ENCODE peak calls at places on chromosomes 13 and 19, in seven cellular contexts. U is immature natural killer cell, V is AG04450, O is BJ, S is NCI-H524, I is H9, X is AG04449. H is an unnamed sample.

GRCh38 chr13:41231786-41232185 is 31.6 kb downstream of the MTRF1 start:
- DNase-seq in U (peak), V (no peak), O (no peak), S (no peak), I (no peak), X (no peak), H (no peak)

GRCh38 chr13:30388401-30389283 is 33.7 kb upstream of the UBE2L5 start:
- DNase-seq in U (no peak), V (peak), O (no peak), S (no peak), I (no peak), X (no peak), H (no peak)

GRCh38 chr19:14519245-14519859 is 1.2 kb upstream of the DNAJB1 start:
- DNase-seq in U (no peak), V (no peak), O (no peak), S (no peak), I (no peak), X (no peak), H (no peak)

GRCh38 chr19:38394488-38394887 is 6.0 kb downstream of the SPRED3 start:
- DNase-seq in U (no peak), V (no peak), O (no peak), S (no peak), I (peak), X (no peak), H (no peak)

GRCh38 chr13:83943530-83944279 is 61.4 kb upstream of the SLITRK1 start:
- DNase-seq in U (no peak), V (no peak), O (no peak), S (no peak), I (no peak), X (no peak), H (peak)

GRCh38 chr13:104750377-104750776 is 1684.2 kb upstream of the SLC10A2 start:
- DNase-seq in U (no peak), V (no peak), O (no peak), S (no peak), I (no peak), X (no peak), H (no peak)

GRCh38 chr13:20428666-20429644 is 96.7 kb downstream of the CRYL1 start:
- DNase-seq in U (no peak), V (no peak), O (no peak), S (no peak), I (no peak), X (no peak), H (no peak)

GRCh38 chr19:8445488-8446001 is 770 bp downstream of the HNRNPM start:
- DNase-seq in U (peak), V (no peak), O (no peak), S (peak), I (no peak), X (no peak), H (no peak)

GRCh38 chr19:49133621-49134454 is 14.5 kb downstream of the PPFIA3 start:
- DNase-seq in U (peak), V (no peak), O (peak), S (no peak), I (peak), X (no peak), H (no peak)

GRCh38 chr13:99969934-99970760 is 1.4 kb downstream of the ZIC5 start:
- DNase-seq in U (peak), V (no peak), O (no peak), S (no peak), I (peak), X (no peak), H (no peak)

GRCh38 chr13:31090921-31091624 is 70.6 kb downstream of the HSPH1 start:
- DNase-seq in U (no peak), V (no peak), O (no peak), S (no peak), I (no peak), X (no peak), H (no peak)

GRCh38 chr13:56988543-56988942 is 152.2 kb upstream of the PRR20A start:
- DNase-seq in U (no peak), V (no peak), O (no peak), S (no peak), I (no peak), X (no peak), H (no peak)

GRCh38 chr19:5484398-5485285 is 29.4 kb downstream of the ZNRF4 start:
- DNase-seq in U (no peak), V (peak), O (no peak), S (no peak), I (no peak), X (no peak), H (no peak)

GRCh38 chr13:44622259-44622658 is 46.1 kb upstream of the TSC22D1 start:
- DNase-seq in U (no peak), V (no peak), O (no peak), S (no peak), I (no peak), X (no peak), H (no peak)

GRCh38 chr19:35112995-35113693 is 2.5 kb upstream of the FXYD3 start:
- DNase-seq in U (no peak), V (no peak), O (no peak), S (no peak), I (no peak), X (no peak), H (no peak)

GRCh38 chr19:57192064-57192395 is 730 bp downstream of the ZNF264 start:
- DNase-seq in U (no peak), V (no peak), O (no peak), S (no peak), I (no peak), X (no peak), H (no peak)

GRCh38 chr19:1989513-1990229 is 25.8 kb downstream of the BTBD2 start:
- DNase-seq in U (no peak), V (no peak), O (no peak), S (no peak), I (peak), X (no peak), H (no peak)

GRCh38 chr13:33676045-33676699 is 141.8 kb upstream of the RFC3 start:
- DNase-seq in U (no peak), V (no peak), O (no peak), S (no peak), I (no peak), X (no peak), H (peak)

GRCh38 chr13:110820311-110820710 is 94.6 kb downstream of the ANKRD10 start:
- DNase-seq in U (no peak), V (no peak), O (no peak), S (no peak), I (no peak), X (no peak), H (no peak)

GRCh38 chr13:33483471-33483870 is 197.9 kb upstream of the STARD13 start:
- DNase-seq in U (no peak), V (no peak), O (no peak), S (no peak), I (no peak), X (no peak), H (no peak)

GRCh38 chr13:75250526-75251183 is 231.3 kb downstream of the TBC1D4 start:
- DNase-seq in U (no peak), V (peak), O (no peak), S (no peak), I (no peak), X (peak), H (no peak)

GRCh38 chr13:43516401-43516826 is 270.4 kb downstream of the ENOX1 start:
- DNase-seq in U (no peak), V (peak), O (peak), S (peak), I (no peak), X (peak), H (no peak)

GRCh38 chr13:110499621-110500281 is 61.8 kb downstream of the RAB20 start:
- DNase-seq in U (no peak), V (no peak), O (peak), S (peak), I (no peak), X (peak), H (no peak)

GRCh38 chr19:6044056-6044805 is 66.1 kb downstream of the RFX2 start:
- DNase-seq in U (no peak), V (no peak), O (no peak), S (no peak), I (no peak), X (no peak), H (no peak)

GRCh38 chr13:113220141-113220598 is 10.8 kb downstream of the CUL4A start:
- DNase-seq in U (no peak), V (no peak), O (no peak), S (no peak), I (no peak), X (no peak), H (no peak)

GRCh38 chr13:113553541-113554332 is 30.8 kb upstream of the TFDP1 start:
- DNase-seq in U (no peak), V (no peak), O (no peak), S (no peak), I (no peak), X (no peak), H (no peak)

GRCh38 chr13:99922631-99923404 is 48.7 kb downstream of the ZIC5 start:
- DNase-seq in U (no peak), V (no peak), O (no peak), S (no peak), I (no peak), X (no peak), H (no peak)

GRCh38 chr19:1101337-1101698 is 2.5 kb upstream of the GPX4 start:
- DNase-seq in U (peak), V (no peak), O (no peak), S (no peak), I (no peak), X (no peak), H (peak)

GRCh38 chr13:77533875-77534788 is 1.4 kb upstream of the SCEL start:
- DNase-seq in U (no peak), V (no peak), O (no peak), S (no peak), I (no peak), X (no peak), H (no peak)

GRCh38 chr19:54937926-54938325 is 9.4 kb downstream of the NLRP7 start:
- DNase-seq in U (no peak), V (no peak), O (no peak), S (no peak), I (no peak), X (no peak), H (no peak)

GRCh38 chr19:30679789-30680188 is 307.6 kb downstream of the ZNF536 start:
- DNase-seq in U (no peak), V (no peak), O (no peak), S (no peak), I (no peak), X (no peak), H (no peak)

GRCh38 chr13:79423801-79424642 is 18.0 kb upstream of the RBM26 start:
- DNase-seq in U (peak), V (peak), O (no peak), S (no peak), I (no peak), X (no peak), H (peak)

GRCh38 chr13:59034198-59034597 is 1129.5 kb downstream of the DIAPH3 start:
- DNase-seq in U (no peak), V (no peak), O (no peak), S (no peak), I (no peak), X (no peak), H (no peak)

GRCh38 chr19:10979950-10980349 is 19.1 kb downstream of the SMARCA4 start:
- DNase-seq in U (no peak), V (no peak), O (no peak), S (no peak), I (no peak), X (no peak), H (peak)

GRCh38 chr19:7194566-7194965 is 99.6 kb downstream of the INSR start:
- DNase-seq in U (no peak), V (no peak), O (no peak), S (no peak), I (no peak), X (no peak), H (no peak)

GRCh38 chr13:33080962-33081655 is 64.9 kb downstream of the KL start:
- DNase-seq in U (no peak), V (no peak), O (no peak), S (no peak), I (no peak), X (no peak), H (no peak)